ENCODE peak calls at places on chromosomes 13 and 19, in four cellular contexts. M is SK-N-MC, G is body of pancreas, W is epithelial cell of proximal tubule. F is an unnamed sample.

GRCh38 chr13:70339738-70340137 is 231.5 kb upstream of the KLHL1 start:
- DNase-seq in W (no peak), G (peak), M (no peak), F (no peak)

GRCh38 chr19:58328999-58329398 is 2.2 kb downstream of the ZSCAN22 start:
- DNase-seq in G (no peak), W (no peak), M (no peak), F (no peak)

GRCh38 chr13:34935841-34936240 is 6.2 kb upstream of the NBEA start:
- DNase-seq in G (no peak), M (no peak), W (no peak), F (no peak)

GRCh38 chr13:91659583-91660415 is 261.4 kb downstream of the GPC5 start:
- DNase-seq in M (no peak), G (no peak), W (no peak), F (no peak)

GRCh38 chr19:35030257-35031071 is at the start of gene SCN1B:
- DNase-seq in M (no peak), G (peak), W (no peak), F (no peak)

GRCh38 chr13:30429721-30430694 is 7.7 kb downstream of the UBE2L5 start:
- DNase-seq in M (no peak), G (no peak), W (peak), F (peak)

GRCh38 chr19:2391118-2391725 is 31.2 kb downstream of the TMPRSS9 start:
- DNase-seq in M (peak), G (peak), W (peak), F (no peak)

GRCh38 chr13:49641810-49642291 is 13.5 kb downstream of the ARL11 start:
- DNase-seq in M (no peak), W (no peak), G (no peak), F (no peak)

GRCh38 chr13:36332986-36333385 is 13.2 kb downstream of the SPART start:
- DNase-seq in W (no peak), G (no peak), M (no peak), F (no peak)

GRCh38 chr13:27043013-27043412 is 128.6 kb downstream of the USP12 start:
- DNase-seq in W (peak), M (peak), G (no peak), F (peak)

GRCh38 chr19:18764591-18765051 is 26.5 kb downstream of the COMP start:
- DNase-seq in M (no peak), W (no peak), G (no peak), F (no peak)

GRCh38 chr13:110600980-110601379 is 14.4 kb upstream of the NAXD start:
- DNase-seq in M (no peak), G (no peak), W (no peak), F (no peak)

GRCh38 chr13:32448224-32448623 is 20.3 kb upstream of the N4BP2L1 start:
- DNase-seq in G (no peak), W (peak), M (no peak), F (peak)

GRCh38 chr19:44254496-44254895 is 5.2 kb upstream of the ZNF233 start:
- DNase-seq in W (no peak), M (no peak), G (no peak), F (no peak)

GRCh38 chr13:82688400-82688999 is 1193.8 kb downstream of the SLITRK1 start:
- DNase-seq in G (no peak), W (no peak), M (no peak), F (no peak)

GRCh38 chr13:48266150-48266549 is 33.1 kb downstream of the ITM2B start:
- DNase-seq in G (no peak), M (no peak), W (no peak), F (no peak)

GRCh38 chr19:660793-661426 is 2.1 kb downstream of the RNF126 start:
- DNase-seq in M (no peak), G (no peak), W (no peak), F (no peak)

GRCh38 chr19:51083181-51083580 is 494 bp upstream of the KLK14 start:
- DNase-seq in W (no peak), G (no peak), M (no peak), F (no peak)

GRCh38 chr19:29630661-29631060 is 24.6 kb downstream of the POP4 start:
- DNase-seq in M (no peak), W (no peak), G (no peak), F (no peak)

GRCh38 chr13:95607363-95607762 is 37.1 kb downstream of the DZIP1 start:
- DNase-seq in M (no peak), G (no peak), W (peak), F (peak)

GRCh38 chr13:33349996-33350826 is 64.7 kb upstream of the STARD13 start:
- DNase-seq in W (no peak), M (no peak), G (peak), F (no peak)

GRCh38 chr19:47581605-47582319 is 8.8 kb upstream of the ZNF541 start:
- DNase-seq in W (no peak), G (no peak), M (no peak), F (no peak)

GRCh38 chr19:46426506-46427162 is 2.1 kb downstream of the PNMA8C start:
- DNase-seq in M (no peak), W (no peak), G (peak), F (no peak)

GRCh38 chr13:99895428-99895998 is 76.1 kb downstream of the ZIC5 start:
- DNase-seq in M (no peak), G (no peak), W (no peak), F (no peak)
- H3K4me3 ChIP-seq in M (no peak), G (no peak), W (peak), F (no peak)

DNA sequence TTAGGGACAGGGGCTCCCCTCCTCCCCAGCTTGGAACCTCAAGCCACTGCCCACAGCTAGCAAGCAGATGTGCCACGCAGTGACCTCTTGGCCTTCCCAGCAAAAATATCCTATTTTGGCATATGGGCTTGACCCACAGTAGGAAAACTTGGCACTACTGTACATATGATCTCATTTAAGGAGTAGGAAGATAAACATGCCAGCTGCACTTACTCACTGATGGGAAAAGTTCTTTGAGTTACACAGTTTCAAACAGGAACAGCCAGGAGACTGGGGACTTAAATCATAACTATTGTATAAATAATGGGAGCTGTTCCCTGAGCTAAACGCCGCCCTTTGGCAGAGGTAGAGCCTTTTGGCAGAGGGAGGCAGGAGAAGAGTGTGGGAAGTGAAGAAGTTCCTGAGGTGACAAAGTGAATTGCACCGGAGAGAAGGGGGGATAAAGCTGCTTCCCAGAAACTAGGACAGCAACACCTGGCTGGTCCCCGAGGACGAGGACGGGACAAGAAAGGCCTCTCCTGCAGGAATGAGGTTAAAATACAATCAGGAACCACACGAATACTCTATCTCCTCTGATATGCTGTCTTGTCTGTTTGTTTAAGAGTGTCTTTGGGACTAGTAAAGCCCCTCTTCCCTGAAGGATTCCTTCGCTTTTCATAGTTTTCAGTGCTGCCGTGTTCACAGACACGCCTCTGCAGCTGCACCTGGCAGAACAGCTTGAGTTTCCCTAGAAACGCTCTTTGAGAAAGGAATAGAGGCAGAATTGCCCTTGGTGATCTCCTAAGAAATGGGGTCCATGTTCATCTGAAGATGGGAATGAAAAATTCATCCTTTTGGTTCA is 5.9 kb downstream of the SACS start:
- DNase-seq in W (peak), M (no peak), G (peak), F (peak)
- H3K4me3 ChIP-seq in W (no peak), M (no peak), G (no peak), F (no peak)

GRCh38 chr19:15108845-15109767 is 1.9 kb downstream of the SYDE1 start:
- DNase-seq in G (no peak), M (no peak), W (no peak), F (no peak)

GRCh38 chr19:15107056-15108010 is at the start of gene SYDE1:
- DNase-seq in M (no peak), G (peak), W (no peak), F (no peak)

GRCh38 chr19:15110418-15110815 is 3.2 kb downstream of the SYDE1 start:
- DNase-seq in G (no peak), M (no peak), W (no peak), F (no peak)

GRCh38 chr19:15109768-15110417 is 2.7 kb downstream of the SYDE1 start:
- DNase-seq in G (no peak), W (no peak), M (no peak), F (no peak)

GRCh38 chr19:15108145-15108844 is 1.1 kb downstream of the SYDE1 start:
- DNase-seq in G (no peak), W (no peak), M (no peak), F (no peak)
- H3K4me3 ChIP-seq in G (peak), W (peak), M (peak), F (peak)

GRCh38 chr19:4454952-4455738 is 2.4 kb downstream of the UBXN6 start:
- DNase-seq in W (no peak), G (no peak), M (no peak), F (no peak)

GRCh38 chr19:4456843-4457653 is 546 bp downstream of the UBXN6 start:
- DNase-seq in M (no peak), G (no peak), W (no peak), F (no peak)

GRCh38 chr19:4455742-4456565 is 1.6 kb downstream of the UBXN6 start:
- DNase-seq in W (peak), G (peak), M (no peak), F (peak)

GRCh38 chr19:4456566-4456842 is 1.1 kb downstream of the UBXN6 start:
- DNase-seq in M (no peak), G (no peak), W (no peak), F (no peak)

GRCh38 chr19:4457654-4458406 is at the start of gene UBXN6:
- DNase-seq in W (peak), G (peak), M (peak), F (peak)
- H3K4me3 ChIP-seq in W (peak), G (peak), M (peak), F (peak)

GRCh38 chr19:5803752-5804515 is 933 bp upstream of the NRTN start:
- DNase-seq in G (peak), W (no peak), M (no peak), F (no peak)
- H3K4me3 ChIP-seq in G (no peak), W (peak), M (peak), F (no peak)

GRCh38 chr19:12331211-12331941 is 2.1 kb downstream of the ZNF563 start:
- DNase-seq in M (no peak), W (peak), G (no peak), F (no peak)
- H3K4me3 ChIP-seq in M (no peak), W (no peak), G (no peak), F (no peak)

DNA sequence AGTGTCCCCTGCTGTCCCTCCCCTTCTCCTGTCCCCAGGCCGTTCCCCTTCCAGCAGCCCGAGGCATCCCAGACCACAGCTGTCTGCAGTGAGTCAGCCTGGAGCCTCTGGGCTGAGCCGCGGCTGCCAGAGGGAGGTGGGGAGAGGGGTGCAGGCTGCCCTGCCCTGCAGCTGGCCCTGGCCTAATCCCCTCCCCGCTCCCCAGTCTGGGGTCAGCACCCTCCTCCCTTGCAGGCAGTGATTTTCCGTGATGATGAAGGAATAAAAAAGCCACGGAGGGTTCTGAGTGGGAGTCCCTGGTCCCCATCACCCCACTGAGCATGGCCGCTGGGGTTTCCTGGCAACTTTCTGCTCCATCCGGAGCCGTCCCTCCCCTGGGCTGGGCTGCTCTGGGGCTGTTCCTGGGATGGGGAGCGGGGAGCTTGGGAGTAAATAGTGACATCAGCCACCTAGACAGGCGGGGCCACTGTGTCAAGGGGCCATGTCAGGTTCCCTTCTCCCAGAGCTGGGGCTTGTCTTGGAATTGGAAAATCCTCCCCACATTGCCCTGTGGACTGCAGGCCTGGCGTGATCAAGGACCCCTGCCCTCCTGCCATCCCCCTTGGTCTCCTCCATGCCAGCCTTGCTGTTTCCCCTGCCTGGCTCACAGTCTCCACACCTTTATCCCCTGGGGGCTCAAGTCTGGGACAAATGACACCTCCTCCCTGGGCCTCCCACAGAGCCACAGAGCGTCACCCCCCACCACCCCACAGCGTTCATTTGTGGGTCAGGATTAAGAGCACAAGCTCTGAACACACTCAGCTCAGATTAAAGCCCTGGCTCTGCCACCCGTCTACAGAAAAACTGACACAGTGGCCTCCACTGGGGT is 16.7 kb downstream of the SPC24 start:
- DNase-seq in W (no peak), G (peak), M (no peak), F (peak)
- H3K4me3 ChIP-seq in W (no peak), G (no peak), M (peak), F (no peak)

DNA sequence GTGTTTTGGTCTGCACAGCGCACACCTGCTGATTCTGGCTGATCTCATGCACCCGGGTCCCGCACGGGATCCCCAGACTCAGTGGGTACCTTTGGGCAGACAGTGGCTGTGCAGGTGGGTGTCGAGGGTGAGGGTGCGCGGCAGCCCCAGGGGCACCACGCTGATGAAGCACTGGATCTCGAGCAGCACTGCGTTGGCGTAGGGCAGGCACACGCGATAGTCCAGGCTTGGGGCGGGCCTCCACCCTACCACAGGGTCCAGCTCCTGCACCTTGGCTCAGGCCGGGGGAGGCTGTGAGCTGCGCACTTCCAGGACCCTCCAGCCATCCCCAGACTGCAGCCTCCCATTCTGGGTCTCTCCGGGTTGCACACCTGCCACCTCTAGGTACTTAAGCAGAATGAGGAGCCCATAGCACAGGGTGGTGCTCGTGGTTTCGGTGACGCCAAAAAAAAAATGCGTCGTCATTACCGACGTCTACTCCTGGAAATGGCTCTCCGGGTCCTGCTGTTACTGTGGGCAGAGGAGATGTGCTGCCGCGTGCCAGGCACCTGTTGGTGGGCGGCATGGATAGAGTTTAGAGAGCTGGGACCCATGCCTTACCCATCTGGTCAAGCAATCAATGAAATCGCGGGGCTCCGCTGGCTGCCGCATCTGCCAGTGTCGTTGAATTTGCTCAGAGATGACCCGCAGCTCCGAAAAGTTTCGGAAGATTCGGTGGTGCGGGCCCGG is 10.5 kb downstream of the EGLN2 start:
- DNase-seq in M (no peak), W (no peak), G (no peak), F (no peak)
- H3K4me3 ChIP-seq in M (no peak), W (no peak), G (no peak), F (no peak)